ENCODE peak calls at places on chromosomes 13 and 19, in eight cellular contexts. K is choroid plexus epithelial cell, X is fibroblast of lung, U is BJ, J is cardiac muscle cell, N is heart right ventricle, V is Panc1, O is left ventricle myocardium inferior. P is an unnamed sample.

GRCh38 chr19:40219721-40220276 is 1.6 kb upstream of the TTC9B start:
- DNase-seq in X (peak), O (no peak), V (peak), N (no peak), K (peak), U (no peak), J (no peak), P (no peak)

GRCh38 chr13:21101865-21102576 is 40.6 kb upstream of the LATS2 start:
- DNase-seq in X (no peak), V (no peak), O (no peak), N (no peak), J (no peak), U (no peak), K (no peak), P (no peak)

GRCh38 chr13:99800951-99801350 is 170.6 kb downstream of the ZIC5 start:
- DNase-seq in U (no peak), V (no peak), X (no peak), K (no peak), J (no peak), N (no peak), O (no peak), P (no peak)

GRCh38 chr19:3608079-3608641 is 1.5 kb upstream of the TBXA2R start:
- DNase-seq in V (no peak), K (no peak), U (no peak), X (no peak), J (no peak), O (no peak), N (no peak), P (no peak)

GRCh38 chr13:102914629-102914935 is 68.8 kb downstream of the ERCC5 start:
- DNase-seq in U (no peak), K (no peak), O (no peak), J (no peak), V (no peak), N (no peak), X (no peak), P (no peak)

GRCh38 chr19:536881-537404 is 5.4 kb downstream of the CDC34 start:
- DNase-seq in N (no peak), V (no peak), K (no peak), U (no peak), X (no peak), O (no peak), J (no peak), P (no peak)

GRCh38 chr13:35255241-35255640 is 221.2 kb downstream of the MAB21L1 start:
- DNase-seq in X (no peak), V (no peak), J (no peak), N (no peak), K (no peak), U (no peak), O (no peak), P (no peak)

GRCh38 chr19:4066682-4067395 is at the start of gene ZBTB7A:
- DNase-seq in O (peak), X (peak), J (peak), N (peak), K (peak), U (no peak), V (no peak), P (no peak)

GRCh38 chr13:72218966-72219365 is 352.0 kb upstream of the DACH1 start:
- DNase-seq in V (no peak), X (no peak), O (no peak), N (no peak), U (no peak), K (no peak), J (no peak), P (no peak)

GRCh38 chr13:59012731-59013130 is 1151.0 kb downstream of the DIAPH3 start:
- DNase-seq in X (no peak), O (no peak), J (no peak), N (no peak), V (no peak), U (no peak), K (no peak), P (no peak)

GRCh38 chr13:36089130-36089529 is 42.1 kb downstream of the DCLK1 start:
- DNase-seq in N (no peak), V (no peak), U (no peak), J (no peak), K (peak), O (no peak), X (no peak), P (no peak)

GRCh38 chr19:11594084-11594483 is 3.2 kb upstream of the ZNF627 start:
- DNase-seq in J (no peak), N (no peak), V (no peak), K (no peak), O (no peak), U (no peak), X (no peak), P (no peak)

GRCh38 chr19:29666634-29667389 is 1.6 kb downstream of the PLEKHF1 start:
- DNase-seq in O (peak), K (peak), J (peak), V (no peak), X (peak), U (no peak), N (peak), P (no peak)

GRCh38 chr13:104297075-104297474 is 1230.9 kb upstream of the SLC10A2 start:
- DNase-seq in O (no peak), U (no peak), J (no peak), K (peak), N (no peak), X (peak), V (no peak), P (no peak)

GRCh38 chr19:17405250-17406038 is at the start of gene BST2:
- DNase-seq in X (no peak), J (peak), V (no peak), U (no peak), N (peak), O (peak), K (peak), P (no peak)

GRCh38 chr19:10625762-10626138 is 397 bp downstream of the SLC44A2 start:
- DNase-seq in O (no peak), J (no peak), X (no peak), K (no peak), U (no peak), N (no peak), V (no peak), P (no peak)

GRCh38 chr19:29704562-29705558 is 10.2 kb downstream of the C19orf12 start:
- DNase-seq in V (no peak), U (no peak), J (no peak), X (no peak), K (no peak), O (no peak), N (no peak), P (peak)

GRCh38 chr13:20716951-20717350 is 13.5 kb downstream of the IL17D start:
- DNase-seq in J (peak), K (no peak), O (no peak), V (no peak), X (no peak), N (no peak), U (no peak), P (no peak)

GRCh38 chr19:55249841-55250240 is 9.0 kb downstream of the PPP6R1 start:
- DNase-seq in V (no peak), J (no peak), U (no peak), K (no peak), O (no peak), X (no peak), N (no peak), P (peak)

GRCh38 chr19:35204799-35205732 is 23.5 kb downstream of the FAM187B start:
- DNase-seq in O (no peak), X (no peak), J (no peak), V (no peak), N (peak), K (no peak), U (no peak), P (no peak)

GRCh38 chr13:88461272-88462009 is 790.3 kb downstream of the SLITRK5 start:
- DNase-seq in U (no peak), V (no peak), O (no peak), N (no peak), X (no peak), K (no peak), J (no peak), P (no peak)

GRCh38 chr19:58572818-58573657 is at the start of gene MZF1:
- DNase-seq in U (peak), O (peak), K (peak), X (peak), V (peak), J (peak), N (peak), P (peak)

GRCh38 chr13:113616991-113617749 is 32.6 kb downstream of the TFDP1 start:
- DNase-seq in N (no peak), K (peak), X (no peak), J (peak), U (no peak), O (no peak), V (no peak), P (peak)

GRCh38 chr13:110521296-110521680 is 40.2 kb downstream of the RAB20 start:
- DNase-seq in O (no peak), J (no peak), K (no peak), N (no peak), V (no peak), X (no peak), U (no peak), P (no peak)

GRCh38 chr19:2549701-2550191 is 73.8 kb downstream of the GADD45B start:
- DNase-seq in K (peak), N (peak), O (peak), J (no peak), X (peak), U (peak), V (no peak), P (peak)

GRCh38 chr19:4278926-4279529 is at the start of gene SHD:
- DNase-seq in K (no peak), O (no peak), X (no peak), U (no peak), N (no peak), J (peak), V (no peak), P (no peak)

GRCh38 chr19:55091126-55091910 is 15.6 kb downstream of the EPS8L1 start:
- DNase-seq in O (no peak), J (no peak), N (peak), K (no peak), V (no peak), U (no peak), X (no peak), P (no peak)

GRCh38 chr13:18951412-18951811 is 230.2 kb downstream of the TUBA3C start:
- DNase-seq in X (no peak), N (no peak), U (no peak), J (no peak), V (no peak), O (no peak), K (no peak), P (peak)

GRCh38 chr13:96093296-96094006 is 3.5 kb downstream of the HS6ST3 start:
- DNase-seq in N (no peak), J (no peak), O (no peak), U (no peak), K (no peak), X (no peak), V (no peak), P (no peak)

GRCh38 chr13:62357887-62358645 is 942.4 kb upstream of the PCDH20 start:
- DNase-seq in U (no peak), V (peak), K (peak), J (peak), O (no peak), X (peak), N (no peak), P (no peak)

GRCh38 chr13:76937416-76937815 is 10.9 kb upstream of the ACOD1 start:
- DNase-seq in X (peak), K (peak), O (no peak), N (no peak), U (peak), V (no peak), J (no peak), P (no peak)

GRCh38 chr13:20131057-20131832 is 29.6 kb downstream of the GJA3 start:
- DNase-seq in O (no peak), V (no peak), K (no peak), J (peak), U (no peak), N (no peak), X (no peak), P (no peak)

GRCh38 chr13:99981115-99982020 is at the start of gene ZIC2:
- DNase-seq in V (no peak), O (no peak), J (peak), N (no peak), X (no peak), U (no peak), K (peak), P (peak)

GRCh38 chr13:48333976-48334375 is 30.4 kb downstream of the RB1 start:
- DNase-seq in K (peak), J (no peak), O (no peak), X (no peak), V (no peak), N (no peak), U (no peak), P (no peak)

GRCh38 chr13:108220042-108220441 is 1.9 kb downstream of the ABHD13 start:
- DNase-seq in X (no peak), K (no peak), U (no peak), N (no peak), O (no peak), V (no peak), J (no peak), P (no peak)

GRCh38 chr19:56917998-56918397 is 77.5 kb upstream of the PEG3 start:
- DNase-seq in K (no peak), X (no peak), J (no peak), V (no peak), U (no peak), O (no peak), N (no peak), P (no peak)

GRCh38 chr19:36891768-36892357 is 24.2 kb downstream of the ZNF829 start:
- DNase-seq in O (no peak), X (no peak), U (no peak), N (no peak), K (peak), J (no peak), V (no peak), P (no peak)

GRCh38 chr19:47520343-47520806 is 5.5 kb upstream of the NAPA start:
- DNase-seq in J (no peak), X (no peak), V (no peak), U (no peak), N (no peak), K (no peak), O (no peak), P (no peak)
- TF ChIP-seq CTCF in J (no peak), X (no peak), V (no peak), U (no peak), N (no peak), K (no peak), O (no peak), P (no peak)

DNA sequence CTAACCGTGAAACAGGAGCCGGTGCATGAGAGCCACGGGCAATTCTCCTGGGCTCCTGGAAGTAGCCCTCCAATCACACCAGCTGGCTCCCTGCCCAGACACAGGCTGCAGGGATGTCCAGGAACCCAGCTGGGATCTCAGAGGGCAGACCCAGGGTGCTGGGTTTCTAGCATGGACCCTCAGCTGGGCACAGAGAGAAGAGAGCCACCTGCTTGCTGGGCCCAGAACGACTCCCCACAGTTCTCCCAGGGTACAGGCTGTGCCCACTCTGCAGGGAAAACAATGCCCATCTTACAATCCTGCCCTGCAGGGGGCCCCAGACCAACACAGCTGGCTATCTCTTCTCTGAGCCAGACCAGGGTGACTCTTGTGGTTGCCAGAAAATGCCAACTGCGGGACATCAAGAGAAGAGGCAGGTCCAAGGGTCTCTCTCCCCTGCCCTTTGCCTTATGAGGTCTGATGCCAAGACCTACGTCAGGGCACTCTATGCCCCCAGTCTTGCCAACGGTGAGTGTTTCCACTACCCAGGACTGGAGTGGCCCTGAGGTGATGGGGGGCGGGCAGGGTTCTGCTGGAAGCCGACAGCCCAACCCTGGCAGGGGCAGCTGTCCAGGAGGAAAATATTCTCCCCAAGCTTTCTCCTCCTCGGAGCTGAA is 64.6 kb downstream of the CEBPG start:
- DNase-seq in K (peak), V (no peak), N (peak), U (no peak), X (no peak), O (peak), J (no peak), P (peak)
- TF ChIP-seq CTCF in K (no peak), V (no peak), N (peak), U (peak), X (no peak), O (peak), J (peak), P (peak)

GRCh38 chr13:98219685-98220084 is 42.6 kb upstream of the RNF113B start:
- DNase-seq in X (no peak), K (no peak), U (no peak), N (no peak), V (no peak), O (no peak), J (no peak), P (no peak)
- TF ChIP-seq CTCF in X (no peak), K (no peak), U (no peak), N (no peak), V (no peak), O (no peak), J (no peak), P (no peak)

DNA sequence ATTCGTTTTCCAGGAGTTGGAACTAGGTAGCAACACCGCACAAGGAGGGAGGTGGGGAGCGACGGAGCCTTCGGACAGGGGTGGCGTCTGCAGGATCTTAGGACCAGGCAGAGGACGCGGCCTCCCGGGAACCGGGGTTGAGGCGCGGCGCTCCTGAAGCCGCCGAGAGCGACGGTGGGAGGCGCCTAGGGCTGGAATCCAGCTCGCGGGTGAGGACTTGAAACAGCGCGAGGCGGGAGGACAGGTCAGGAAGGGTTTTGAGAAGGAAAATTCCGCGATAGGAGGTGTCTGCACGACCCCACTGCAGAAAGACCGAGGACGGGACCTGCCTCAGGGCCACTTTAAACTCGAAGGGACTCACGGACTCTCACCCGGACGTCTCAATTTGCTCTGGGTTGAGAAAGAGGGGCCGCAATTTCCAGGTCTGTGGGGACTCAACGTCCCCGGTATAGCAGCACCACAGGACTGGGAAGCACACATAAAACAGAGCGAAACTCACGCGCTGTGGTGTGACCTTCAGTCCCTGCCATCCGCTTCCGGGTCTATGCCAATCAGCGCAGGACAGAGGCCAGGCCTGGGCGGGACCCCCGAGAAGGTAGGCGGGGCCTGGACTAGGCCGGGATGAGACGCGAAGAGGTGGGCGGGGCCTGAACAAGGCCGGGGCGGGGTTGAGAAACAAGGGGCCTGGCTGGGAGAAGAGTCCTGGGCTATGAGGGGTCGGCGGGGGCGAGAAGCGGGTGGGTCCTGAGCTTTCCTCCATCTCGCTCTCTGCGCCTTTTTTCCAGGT is at the start of gene ZNF320:
- DNase-seq in U (peak), J (peak), N (peak), V (peak), O (peak), X (peak), K (peak), P (peak)
- TF ChIP-seq CTCF in U (no peak), J (no peak), N (no peak), V (no peak), O (no peak), X (no peak), K (no peak), P (no peak)

GRCh38 chr19:7534531-7534980 is 961 bp upstream of the PNPLA6 start:
- DNase-seq in O (peak), U (peak), X (peak), J (peak), K (peak), N (peak), V (no peak), P (no peak)
- TF ChIP-seq CTCF in O (no peak), U (peak), X (peak), J (peak), K (peak), N (no peak), V (no peak), P (peak)

GRCh38 chr13:42041684-42042035 is 6.8 kb upstream of the DGKH start:
- DNase-seq in N (peak), O (peak), V (no peak), K (peak), X (peak), J (peak), U (no peak), P (no peak)
- TF ChIP-seq CTCF in N (peak), O (peak), V (peak), K (peak), X (peak), J (peak), U (peak), P (peak)

DNA sequence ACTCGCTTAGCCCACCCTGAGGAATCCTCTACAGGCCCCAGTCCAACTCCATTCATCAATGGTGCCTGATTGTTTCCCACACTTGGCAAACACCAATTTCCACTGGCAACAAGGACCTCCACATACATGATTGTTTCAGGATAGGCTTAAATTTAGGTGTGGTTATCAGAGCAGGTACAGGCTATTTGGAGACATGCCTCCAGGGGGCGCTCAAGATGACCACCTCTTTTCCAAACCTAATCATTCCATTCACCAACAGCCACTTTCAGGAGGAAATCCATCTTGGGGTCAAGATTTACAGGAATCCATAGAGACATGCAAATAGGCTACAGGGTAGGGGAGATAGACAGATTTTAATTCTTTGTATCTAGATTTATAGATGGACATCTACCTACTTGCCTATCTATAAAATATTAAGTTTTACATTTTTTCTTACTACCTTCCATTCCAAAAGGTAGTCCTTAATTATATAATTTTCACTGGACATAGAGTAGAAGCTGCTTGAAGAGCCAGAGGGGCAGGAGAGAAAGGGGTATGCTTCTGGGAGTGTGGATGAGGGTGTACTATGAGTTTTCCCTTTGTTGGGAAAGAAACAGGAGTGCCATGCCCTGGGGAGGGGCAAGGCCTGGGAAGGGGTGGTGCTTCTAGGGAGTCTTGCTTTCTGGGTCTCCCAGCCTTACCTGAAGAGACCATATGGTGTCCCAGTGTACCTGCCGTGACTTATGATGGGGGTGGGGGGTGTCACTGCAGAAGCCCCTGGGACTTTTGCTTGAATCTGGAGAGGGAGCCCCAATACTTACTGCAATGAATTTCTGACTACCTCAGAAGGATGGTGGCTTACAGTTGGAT is 14.1 kb upstream of the PCDH8 start:
- DNase-seq in U (no peak), K (no peak), N (no peak), O (no peak), V (peak), X (no peak), J (peak), P (no peak)
- TF ChIP-seq CTCF in U (peak), K (peak), N (peak), O (peak), V (peak), X (no peak), J (peak), P (peak)

P was measured in chondrocyte.